ENCODE peak calls at places on chromosomes 5 and 9, in nine cellular contexts. G is NCI-H510A treated with DMSO at 0.1 percent for 48 hours; C is NCI-H226; P is ecto neural progenitor cell; Q is activated CD8-positive, alpha-beta memory T cell treated with anti-CD3 and anti-CD28 coated beads for 48 hours; L is neural crest cell; U is BE2C; X is Karpas-422; E is hypothalamus. N is an unnamed sample.

GRCh38 chr5:167720201-167720600 is 571.2 kb upstream of the WWC1 start:
- DNase-seq in G (no peak), C (no peak), X (no peak), U (no peak), L (no peak), E (no peak), Q (no peak), P (no peak), N (no peak)

GRCh38 chr9:35186524-35186923 is 24.7 kb downstream of the UNC13B start:
- DNase-seq in L (no peak), C (no peak), X (no peak), U (peak), G (no peak), P (no peak), Q (no peak), E (no peak), N (no peak)

GRCh38 chr5:88251048-88251711 is 17.5 kb downstream of the TMEM161B start:
- DNase-seq in X (no peak), Q (no peak), P (no peak), C (no peak), E (no peak), L (no peak), G (no peak), U (no peak), N (no peak)

GRCh38 chr9:135500071-135500524 is 384 bp upstream of the MRPS2 start:
- DNase-seq in G (no peak), U (no peak), X (no peak), P (no peak), L (peak), C (peak), E (no peak), Q (no peak), N (no peak)

GRCh38 chr9:1946506-1946905 is 68.6 kb upstream of the SMARCA2 start:
- DNase-seq in U (no peak), C (no peak), G (no peak), L (no peak), X (no peak), Q (no peak), P (no peak), E (no peak), N (no peak)

GRCh38 chr5:34674226-34674625 is 18.1 kb downstream of the RAI14 start:
- DNase-seq in E (no peak), X (no peak), P (no peak), G (no peak), C (peak), Q (no peak), L (no peak), U (no peak), N (no peak)

GRCh38 chr5:3127423-3127911 is 376.0 kb upstream of the IRX2 start:
- DNase-seq in L (no peak), G (no peak), E (no peak), C (no peak), Q (no peak), U (no peak), X (no peak), P (no peak), N (no peak)

GRCh38 chr9:31745886-31746285 is 638.6 kb upstream of the ACO1 start:
- DNase-seq in L (no peak), P (no peak), X (no peak), U (no peak), E (no peak), Q (no peak), G (no peak), C (no peak), N (no peak)

GRCh38 chr9:86990276-86990675 is 43.0 kb upstream of the GAS1 start:
- DNase-seq in X (no peak), Q (no peak), L (no peak), U (no peak), G (no peak), C (no peak), E (no peak), P (no peak), N (no peak)

N was measured in effector CD4-positive, alpha-beta T cell.